ENCODE peak calls at places on chromosomes 6 and 20, in seven cellular contexts. E is left cardiac atrium, K is GM12865, I is A549, X is upper lobe of left lung, H is body of pancreas, T is hepatic stellate cell. R is an unnamed sample.

GRCh38 chr6:56618050-56618449 is 24.6 kb downstream of the DST start:
- DNase-seq in H (no peak), K (peak), X (no peak), I (no peak), E (no peak), T (no peak), R (no peak)

GRCh38 chr20:17794400-17794799 is 94.6 kb downstream of the BANF2 start:
- DNase-seq in X (no peak), H (peak), E (no peak), I (no peak), K (no peak), T (no peak), R (no peak)

GRCh38 chr6:137536104-137536773 is 42.0 kb upstream of the OLIG3 start:
- DNase-seq in X (no peak), I (no peak), T (no peak), H (no peak), E (no peak), K (peak), R (no peak)

GRCh38 chr6:17352302-17352701 is 41.1 kb upstream of the CAP2 start:
- DNase-seq in E (no peak), K (no peak), X (no peak), I (peak), T (no peak), H (no peak), R (no peak)

GRCh38 chr6:134662077-134662476 is 287.8 kb downstream of the ALDH8A1 start:
- DNase-seq in I (no peak), X (no peak), E (no peak), H (no peak), K (no peak), T (no peak), R (no peak)

GRCh38 chr6:112086744-112087135 is 542 bp downstream of the TUBE1 start:
- DNase-seq in I (peak), H (no peak), K (peak), E (no peak), T (peak), X (no peak), R (peak)

GRCh38 chr6:69231983-69232382 is 564.8 kb downstream of the LMBRD1 start:
- DNase-seq in T (no peak), K (no peak), I (no peak), H (no peak), X (no peak), E (no peak), R (no peak)

GRCh38 chr6:50381106-50381415 is 331.3 kb upstream of the DEFB112 start:
- DNase-seq in T (no peak), H (no peak), E (no peak), I (no peak), X (no peak), K (peak), R (no peak)

GRCh38 chr6:11164717-11165646 is 53.5 kb upstream of the ERVFRD-1 start:
- DNase-seq in K (no peak), H (no peak), I (no peak), E (no peak), T (no peak), X (no peak), R (no peak)

GRCh38 chr6:163260111-163260895 is 154.2 kb upstream of the QKI start:
- DNase-seq in T (no peak), K (no peak), I (no peak), E (peak), H (no peak), X (no peak), R (no peak)

GRCh38 chr20:37945034-37945660 is 42.2 kb downstream of the VSTM2L start:
- DNase-seq in X (peak), I (no peak), E (no peak), K (no peak), T (no peak), H (no peak), R (no peak)

GRCh38 chr20:32436968-32437367 is 78.8 kb downstream of the ASXL1 start:
- DNase-seq in X (no peak), T (no peak), H (no peak), K (no peak), E (no peak), I (no peak), R (no peak)

GRCh38 chr6:170367241-170367640 is 60.7 kb downstream of the FAM120B start:
- DNase-seq in I (no peak), E (no peak), X (no peak), H (no peak), K (no peak), T (no peak), R (no peak)

GRCh38 chr6:79040083-79040482 is 38.0 kb downstream of the PHIP start:
- DNase-seq in T (no peak), I (no peak), X (no peak), H (no peak), K (peak), E (no peak), R (peak)

GRCh38 chr20:35280523-35280922 is 2.6 kb upstream of the MMP24OS start:
- DNase-seq in X (no peak), I (no peak), T (no peak), H (no peak), E (no peak), K (no peak), R (no peak)

GRCh38 chr6:143872211-143872610 is 7.9 kb downstream of the ZC2HC1B start:
- DNase-seq in E (no peak), H (no peak), T (no peak), I (no peak), X (no peak), K (peak), R (peak)

GRCh38 chr20:21701171-21701876 is 4.1 kb upstream of the PAX1 start:
- DNase-seq in E (no peak), I (no peak), X (no peak), K (no peak), T (no peak), H (no peak), R (no peak)

GRCh38 chr6:112912351-112913101 is 565.4 kb downstream of the RFPL4B start:
- DNase-seq in T (no peak), I (no peak), E (no peak), H (no peak), X (no peak), K (no peak), R (no peak)

GRCh38 chr6:26273673-26274595 is 91.1 kb upstream of the BTN3A2 start:
- DNase-seq in T (no peak), K (peak), X (no peak), H (no peak), I (no peak), E (no peak), R (peak)

GRCh38 chr6:103018426-103018825 is 1624.9 kb downstream of the GRIK2 start:
- DNase-seq in T (no peak), I (no peak), K (no peak), H (no peak), E (no peak), X (no peak), R (no peak)

GRCh38 chr20:41183391-41183790 is 46.0 kb downstream of the PLCG1 start:
- DNase-seq in I (no peak), E (no peak), X (no peak), T (no peak), H (no peak), K (no peak), R (no peak)

GRCh38 chr6:25717856-25718740 is 36.4 kb upstream of the SLC17A4 start:
- DNase-seq in K (peak), I (peak), T (peak), E (no peak), H (peak), X (no peak), R (peak)

GRCh38 chr6:137264308-137265075 is 45.3 kb upstream of the IFNGR1 start:
- DNase-seq in X (no peak), H (no peak), I (no peak), K (no peak), T (no peak), E (no peak), R (no peak)